ENCODE peak calls at places on chromosomes 4 and X, in six cellular contexts. Y, V, Q, S, O and W are unnamed samples.

GRCh38 chrX:140346711-140347110 is 158.2 kb downstream of the SOX3 start:
- DNase-seq in Y (no peak), V (peak; percentile 6), Q (no peak), S (peak; percentile 18), O (no peak), W (no peak)

GRCh38 chr4:176814770-176815169 is 22.0 kb upstream of the VEGFC start:
- DNase-seq in Y (no peak), V (peak; percentile 79), Q (no peak), S (no peak), O (no peak), W (no peak)

GRCh38 chrX:107029752-107030151 is 29.7 kb upstream of the MORC4 start:
- DNase-seq in Y (no peak), V (no peak), Q (no peak), S (no peak), O (no peak), W (no peak)

GRCh38 chrX:42943051-42943450 is 165.1 kb upstream of the PPP1R2C start:
- DNase-seq in Y (peak; percentile 30), V (no peak), Q (no peak), S (no peak), O (no peak), W (no peak)

GRCh38 chr4:144582975-144583374 is 63.0 kb upstream of the HHIP start:
- DNase-seq in Y (no peak), V (no peak), Q (peak; percentile 29), S (peak; percentile 35), O (no peak), W (no peak)

GRCh38 chr4:175542787-175543186 is 269.3 kb downstream of the GPM6A start:
- DNase-seq in Y (no peak), V (no peak), Q (peak; percentile 34), S (no peak), O (no peak), W (no peak)

GRCh38 chrX:110403839-110404238 is 45.2 kb downstream of the RTL9 start:
- DNase-seq in Y (no peak), V (peak; percentile 81), Q (no peak), S (peak; percentile 32), O (no peak), W (no peak)

GRCh38 chr4:116573540-116573939 is 511.8 kb downstream of the TRAM1L1 start:
- DNase-seq in Y (no peak), V (no peak), Q (no peak), S (no peak), O (no peak), W (no peak)

GRCh38 chr4:1862055-1862911 is 6.3 kb upstream of the LETM1 start:
- DNase-seq in Y (peak; percentile 49), V (no peak), Q (no peak), S (no peak), O (no peak), W (no peak)

GRCh38 chr4:3399277-3400194 is 42.2 kb upstream of the HGFAC start:
- DNase-seq in Y (peak; percentile 35), V (no peak), Q (peak; percentile 34), S (peak; percentile 28), O (peak; percentile 88), W (no peak)

GRCh38 chr4:78477276-78477675 is 74.3 kb upstream of the ANXA3 start:
- DNase-seq in Y (no peak), V (peak; percentile 43), Q (no peak), S (peak; percentile 87), O (no peak), W (no peak)

GRCh38 chr4:36325499-36325898 is 44.1 kb downstream of the DTHD1 start:
- DNase-seq in Y (no peak), V (no peak), Q (no peak), S (peak; percentile 34), O (no peak), W (no peak)

GRCh38 chr4:146567396-146567795 is 45.7 kb upstream of the SLC10A7 start:
- DNase-seq in Y (no peak), V (peak; percentile 10), Q (peak; percentile 82), S (peak; percentile 47), O (no peak), W (no peak)

GRCh38 chrX:109880629-109881028 is 122.3 kb upstream of the TMEM164 start:
- DNase-seq in Y (no peak), V (no peak), Q (no peak), S (no peak), O (no peak), W (no peak)

GRCh38 chr4:11698846-11699590 is 270.3 kb upstream of the HS3ST1 start:
- DNase-seq in Y (no peak), V (no peak), Q (peak; percentile 89), S (peak; percentile 95), O (no peak), W (no peak)

GRCh38 chrX:69107231-69107739 is 58.0 kb downstream of the PJA1 start:
- DNase-seq in Y (no peak), V (no peak), Q (peak; percentile 36), S (no peak), O (no peak), W (no peak)

GRCh38 chr4:111678466-111678865 is 466.8 kb upstream of the FAM241A start:
- DNase-seq in Y (no peak), V (peak; percentile 99), Q (peak; percentile 7), S (peak; percentile 65), O (no peak), W (no peak)